ENCODE peak calls at places on chromosomes 7 and 10, in seven cellular contexts. V, J, A, N, W, G and O are unnamed samples.
A peak's percentile ranks its signal among the peaks of the same experiment; 100 is the strongest.

GRCh38 chr10:14751576-14752330 is 22.9 kb downstream of the FAM107B start:
- DNase-seq in G (no peak), J (no peak), N (no peak), A (no peak), V (no peak), W (no peak), O (peak; percentile 90)

GRCh38 chr10:92627845-92628480 is 35.0 kb downstream of the KIF11 start:
- DNase-seq in W (no peak), J (no peak), V (no peak), G (no peak), N (no peak), A (no peak), O (no peak)

GRCh38 chr7:251005-251404 is 39.0 kb upstream of the FOXL3 start:
- DNase-seq in A (no peak), J (no peak), G (no peak), W (no peak), N (no peak), V (no peak), O (no peak)

GRCh38 chr10:73439055-73439454 is 5.7 kb upstream of the MSS51 start:
- DNase-seq in V (no peak), N (no peak), A (no peak), J (no peak), G (no peak), W (no peak), O (no peak)

GRCh38 chr7:151374139-151374538 is 32.5 kb downstream of the NUB1 start:
- DNase-seq in A (no peak), J (no peak), N (no peak), W (no peak), V (no peak), G (no peak), O (peak; percentile 34)

GRCh38 chr10:117424789-117425649 is 49.8 kb upstream of the PDZD8 start:
- DNase-seq in V (no peak), G (peak; percentile 11), A (no peak), W (no peak), N (no peak), J (no peak), O (no peak)

GRCh38 chr10:70368774-70369482 is 13.5 kb downstream of the LRRC20 start:
- DNase-seq in J (no peak), N (no peak), W (no peak), A (no peak), V (no peak), G (no peak), O (no peak)

GRCh38 chr10:5512881-5513698 is 11.7 kb upstream of the CALML3 start:
- DNase-seq in V (no peak), J (no peak), G (no peak), W (no peak), A (no peak), N (no peak), O (no peak)

GRCh38 chr10:31622993-31623392 is 304.0 kb downstream of the ZEB1 start:
- DNase-seq in W (no peak), G (no peak), A (no peak), N (no peak), J (no peak), V (no peak), O (no peak)

GRCh38 chr7:128366290-128366689 is 4.8 kb upstream of the PRRT4 start:
- DNase-seq in N (no peak), J (no peak), A (no peak), V (no peak), G (no peak), W (no peak), O (no peak)

GRCh38 chr7:152312316-152312715 is 123.5 kb downstream of the KMT2C start:
- DNase-seq in V (no peak), A (no peak), W (no peak), G (no peak), N (no peak), J (no peak), O (no peak)

GRCh38 chr10:11858093-11858492 is 34.9 kb downstream of the PROSER2 start:
- DNase-seq in G (no peak), N (no peak), W (no peak), A (no peak), V (no peak), J (no peak), O (no peak)

GRCh38 chr10:97915761-97916160 is 66.1 kb downstream of the GOLGA7B start:
- DNase-seq in A (no peak), W (no peak), N (no peak), V (no peak), G (no peak), J (no peak), O (peak; percentile 70)

GRCh38 chr7:101956130-101956529 is 138.7 kb downstream of the CUX1 start:
- DNase-seq in V (no peak), N (no peak), J (no peak), W (no peak), G (no peak), A (no peak), O (no peak)

GRCh38 chr7:139568346-139568675 is 44.8 kb downstream of the CLEC2L start:
- DNase-seq in A (no peak), V (no peak), G (peak; percentile 35), N (no peak), W (no peak), J (no peak), O (no peak)

GRCh38 chr7:223861-224260 is 31.5 kb downstream of the FAM20C start:
- DNase-seq in G (no peak), J (no peak), N (no peak), W (no peak), V (no peak), A (no peak), O (no peak)

GRCh38 chr10:68171539-68172080 is 60.3 kb downstream of the ATOH7 start:
- DNase-seq in J (no peak), N (no peak), G (no peak), W (no peak), A (no peak), V (no peak), O (no peak)

GRCh38 chr7:37705976-37706375 is 22.4 kb downstream of the GPR141 start:
- DNase-seq in J (no peak), V (no peak), W (no peak), G (no peak), N (no peak), A (no peak), O (no peak)

GRCh38 chr7:100546868-100547800 is 8.1 kb downstream of the AGFG2 start:
- DNase-seq in N (no peak), V (no peak), J (no peak), A (no peak), G (no peak), W (no peak), O (no peak)

GRCh38 chr10:132714096-132714721 is 71.7 kb downstream of the NKX6-2 start:
- DNase-seq in G (peak; percentile 82), N (no peak), A (no peak), V (no peak), J (no peak), W (peak; percentile 56), O (peak; percentile 26)

GRCh38 chr7:136656516-136656915 is 211.9 kb upstream of the CHRM2 start:
- DNase-seq in J (no peak), W (no peak), A (no peak), V (no peak), G (no peak), N (no peak), O (no peak)

GRCh38 chr10:22475857-22476600 is 130.7 kb downstream of the SPAG6 start:
- DNase-seq in J (no peak), W (peak; percentile 31), V (no peak), N (peak; percentile 46), A (peak; percentile 17), G (no peak), O (peak; percentile 17)

GRCh38 chr7:37853468-37853867 is 5.1 kb downstream of the NME8 start:
- DNase-seq in G (no peak), V (no peak), W (peak; percentile 28), A (no peak), N (no peak), J (peak; percentile 9), O (no peak)

GRCh38 chr7:32518534-32519140 is 23.3 kb downstream of the AVL9 start:
- DNase-seq in N (no peak), A (no peak), G (no peak), V (no peak), J (no peak), W (no peak), O (no peak)

GRCh38 chr7:114819629-114820362 is 102.1 kb upstream of the MDFIC start:
- DNase-seq in G (no peak), N (no peak), V (no peak), J (no peak), W (no peak), A (no peak), O (no peak)

GRCh38 chr10:99809931-99810615 is 27.6 kb downstream of the ABCC2 start:
- DNase-seq in J (no peak), W (no peak), V (no peak), N (no peak), A (no peak), G (no peak), O (no peak)

GRCh38 chr10:110215286-110215685 is 7.9 kb downstream of the MXI1 start:
- DNase-seq in A (no peak), G (no peak), W (no peak), V (no peak), N (no peak), J (no peak), O (no peak)

GRCh38 chr10:129468187-129468586 is 1.1 kb downstream of the MGMT start:
- DNase-seq in N (no peak), A (no peak), V (no peak), G (no peak), J (no peak), W (no peak), O (no peak)